ENCODE peak calls at places on chromosome 18, in four cellular contexts. I is left ventricle myocardium inferior; P is tibial artery; O is CD4-positive, alpha-beta T cell. T is an unnamed sample.

GRCh38 chr18:62898359-62898758 is 183.0 kb downstream of the PHLPP1 start:
- DNase-seq in I (no peak), P (no peak), O (no peak), T (no peak)

GRCh38 chr18:56168049-56168781 is 470.2 kb downstream of the TXNL1 start:
- DNase-seq in I (no peak), P (no peak), O (no peak), T (no peak)

GRCh38 chr18:79933765-79934164 is 17.7 kb downstream of the SLC66A2 start:
- DNase-seq in I (no peak), P (peak; percentile 15), O (no peak), T (peak; percentile 36)

GRCh38 chr18:39453356-39453755 is 1887.8 kb upstream of the CELF4 start:
- DNase-seq in I (no peak), P (no peak), O (no peak), T (no peak)

GRCh38 chr18:43125471-43125870 is 10.0 kb upstream of the RIT2 start:
- DNase-seq in I (no peak), P (no peak), O (no peak), T (no peak)

GRCh38 chr18:47953471-47953931 is 23.0 kb upstream of the SMAD2 start:
- DNase-seq in I (no peak), P (peak; percentile 84), O (no peak), T (no peak)

GRCh38 chr18:26545335-26545734 is 3.0 kb downstream of the KCTD1 start:
- DNase-seq in I (no peak), P (no peak), O (no peak), T (no peak)

GRCh38 chr18:28725876-28726275 is 548.9 kb upstream of the CDH2 start:
- DNase-seq in I (no peak), P (no peak), O (no peak), T (no peak)

GRCh38 chr18:4636957-4637356 is 181.8 kb upstream of the DLGAP1 start:
- DNase-seq in I (no peak), P (no peak), O (no peak), T (no peak)

GRCh38 chr18:54607213-54607934 is 16.3 kb downstream of the DYNAP start:
- DNase-seq in I (no peak), P (no peak), O (no peak), T (no peak)

GRCh38 chr18:76446746-76447267 is 48.2 kb downstream of the ZNF516 start:
- DNase-seq in I (no peak), P (no peak), O (no peak), T (no peak)

GRCh38 chr18:41936471-41937134 is 18.4 kb upstream of the PIK3C3 start:
- DNase-seq in I (no peak), P (no peak), O (no peak), T (no peak)

GRCh38 chr18:79964330-79965118 is at the start of gene HSBP1L1:
- DNase-seq in I (peak; percentile 70), P (no peak), O (peak; percentile 60), T (peak; percentile 69)

GRCh38 chr18:32730620-32731021 is 42.2 kb downstream of the KLHL14 start:
- DNase-seq in I (no peak), P (no peak), O (no peak), T (no peak)

GRCh38 chr18:27188309-27188708 is 3.2 kb upstream of the CHST9 start:
- DNase-seq in I (no peak), P (no peak), O (no peak), T (no peak)

GRCh38 chr18:8701546-8702118 is 3.7 kb upstream of the MTCL1 start:
- DNase-seq in I (no peak), P (no peak), O (no peak), T (no peak)

GRCh38 chr18:78242796-78243195 is 736.8 kb upstream of the SALL3 start:
- DNase-seq in I (peak; percentile 49), P (no peak), O (no peak), T (no peak)

GRCh38 chr18:40687401-40687800 is 1267.6 kb upstream of the PIK3C3 start:
- DNase-seq in I (no peak), P (no peak), O (no peak), T (no peak)

GRCh38 chr18:62187543-62188378 is 706 bp downstream of the RELCH start:
- DNase-seq in I (no peak), P (peak; percentile 65), O (peak; percentile 19), T (peak; percentile 71)

GRCh38 chr18:7221424-7222155 is 9.3 kb upstream of the LRRC30 start:
- DNase-seq in I (no peak), P (no peak), O (no peak), T (no peak)

GRCh38 chr18:10424576-10425314 is 29.7 kb upstream of the APCDD1 start:
- DNase-seq in I (peak; percentile 51), P (no peak), O (no peak), T (no peak)

GRCh38 chr18:50299626-50300388 is 12.3 kb upstream of the CXXC1 start:
- DNase-seq in I (no peak), P (no peak), O (no peak), T (no peak)

GRCh38 chr18:23424616-23425015 is 28.5 kb upstream of the RIOK3 start:
- DNase-seq in I (no peak), P (no peak), O (no peak), T (no peak)
- H3K27ac ChIP-seq in I (no peak overlapping the region), P (no peak overlapping the region), O (no peak overlapping the region), T (no peak overlapping the region)

GRCh38 chr18:57794951-57795728 is 8.0 kb downstream of the ATP8B1 start:
- DNase-seq in I (no peak), P (no peak), O (no peak), T (no peak)
- H3K27ac ChIP-seq in I (no peak overlapping the region), P (peak overlapping the region; percentile 86), O (no peak overlapping the region), T (no peak overlapping the region)

DNA sequence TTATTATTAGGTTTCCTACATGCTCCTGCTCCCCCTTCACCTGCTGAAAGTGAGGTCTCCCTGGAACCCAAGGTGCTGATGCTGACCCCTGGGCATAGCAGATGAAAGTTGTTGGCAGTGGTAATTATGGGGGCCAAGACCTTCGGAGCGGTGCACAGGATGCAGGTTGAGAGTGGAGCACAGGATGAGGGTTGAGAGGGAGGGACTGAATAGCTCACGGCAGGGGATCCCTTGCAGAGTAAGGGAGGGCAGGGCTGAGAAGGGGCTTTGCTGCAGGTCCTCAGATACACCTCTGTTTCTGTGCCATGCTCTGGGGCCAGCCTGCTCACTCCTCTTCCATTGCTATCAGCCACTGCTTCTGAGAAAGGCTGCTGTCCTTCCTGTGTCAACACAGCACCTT is 163.3 kb downstream of the FHOD3 start:
- DNase-seq in I (no peak), P (no peak), O (no peak), T (no peak)
- H3K27ac ChIP-seq in I (peak overlapping the region; percentile 89), P (peak overlapping the region; percentile 50), O (no peak overlapping the region), T (no peak overlapping the region)

GRCh38 chr18:59501876-59502221 is 142.8 kb upstream of the LMAN1 start:
- DNase-seq in I (no peak), P (no peak), O (no peak), T (no peak)
- H3K27ac ChIP-seq in I (peak overlapping the region; percentile 87), P (no peak overlapping the region), O (no peak overlapping the region), T (no peak overlapping the region)

GRCh38 chr18:13186687-13187086 is 31.9 kb upstream of the LDLRAD4 start:
- DNase-seq in I (no peak), P (no peak), O (no peak), T (no peak)
- H3K27ac ChIP-seq in I (peak overlapping the region; percentile 50), P (no peak overlapping the region), O (no peak overlapping the region), T (no peak overlapping the region)

GRCh38 chr18:75205760-75206109 is 3.2 kb downstream of the PTGR3 start:
- DNase-seq in I (no peak), P (no peak), O (no peak), T (no peak)

GRCh38 chr18:75203456-75204261 is 5.3 kb downstream of the PTGR3 start:
- DNase-seq in I (no peak), P (no peak), O (no peak), T (no peak)

GRCh38 chr18:75202976-75203375 is 6.0 kb downstream of the PTGR3 start:
- DNase-seq in I (no peak), P (no peak), O (no peak), T (no peak)

GRCh38 chr18:75204978-75205759 is 3.8 kb downstream of the PTGR3 start:
- DNase-seq in I (no peak), P (no peak), O (no peak), T (no peak)

DNA sequence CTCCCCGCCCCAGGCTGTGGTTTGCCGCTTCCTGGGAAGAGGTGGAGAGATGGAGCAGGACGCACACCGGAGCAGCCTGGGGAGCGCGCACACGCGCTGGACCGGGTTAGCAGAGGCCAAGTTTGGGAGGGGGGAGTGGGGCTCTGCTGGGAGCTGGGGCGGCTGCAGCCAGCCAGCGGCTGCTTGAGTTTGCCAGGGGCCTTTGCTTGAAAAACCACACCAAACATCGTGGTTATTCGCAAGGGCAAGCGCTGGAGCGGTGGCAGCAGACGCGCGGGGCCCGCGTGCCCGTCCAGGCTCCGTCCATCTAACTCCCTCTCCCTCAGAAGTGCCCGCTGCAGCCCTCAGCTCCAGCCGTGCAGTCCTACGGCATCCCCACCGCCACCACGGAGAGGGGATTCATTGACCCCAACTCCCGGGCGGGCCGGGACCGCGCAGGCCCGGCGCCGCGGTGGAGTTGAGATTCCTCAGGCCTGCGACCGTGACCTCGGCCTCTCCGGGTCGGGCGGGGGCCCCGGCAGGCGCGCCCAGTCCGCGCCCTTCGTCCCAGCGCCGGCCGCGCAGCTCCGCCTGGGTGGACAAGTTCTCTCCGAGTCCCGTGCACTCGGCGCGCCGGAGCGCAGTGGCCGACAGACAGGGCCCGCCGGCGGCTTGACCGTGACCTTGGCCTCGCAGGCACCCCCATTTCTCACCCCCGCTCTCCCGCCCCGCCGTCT is 4.5 kb downstream of the PTGR3 start:
- DNase-seq in I (peak; percentile 50), P (no peak), O (no peak), T (no peak)
- H3K27ac ChIP-seq in I (peak overlapping the region; percentile 99), P (no peak overlapping the region), O (no peak overlapping the region), T (no peak overlapping the region)

DNA sequence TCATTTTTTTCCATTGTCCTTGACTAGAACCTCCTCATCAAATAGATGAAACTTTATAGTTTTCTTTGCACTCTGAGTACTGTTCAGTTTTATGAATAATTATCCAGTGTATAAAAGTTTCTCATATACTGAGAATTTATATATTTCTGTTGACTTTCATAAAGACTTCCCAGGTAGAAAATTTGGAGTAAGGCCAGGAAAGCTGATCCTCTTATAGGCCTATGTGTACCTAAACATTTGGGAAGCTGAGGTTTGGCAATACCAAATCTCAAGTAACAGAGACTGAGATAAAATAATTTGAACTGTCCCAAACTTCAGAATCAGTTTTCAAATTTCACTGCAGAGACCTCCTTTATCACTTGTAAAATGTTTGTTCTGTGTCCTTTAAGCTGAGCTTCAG is 43.4 kb downstream of the CCDC102B start:
- DNase-seq in I (no peak), P (no peak), O (no peak), T (no peak)
- H3K27ac ChIP-seq in I (peak overlapping the region; percentile 28), P (no peak overlapping the region), O (no peak overlapping the region), T (no peak overlapping the region)

GRCh38 chr18:49225160-49225559 is 235.3 kb downstream of the DYM start:
- DNase-seq in I (no peak), P (no peak), O (no peak), T (no peak)

GRCh38 chr18:49230331-49230730 is 230.1 kb downstream of the DYM start:
- DNase-seq in I (no peak), P (no peak), O (no peak), T (no peak)

GRCh38 chr18:49226935-49227334 is 233.5 kb downstream of the DYM start:
- DNase-seq in I (no peak), P (no peak), O (no peak), T (no peak)

GRCh38 chr18:49228182-49228581 is 232.3 kb downstream of the DYM start:
- DNase-seq in I (no peak), P (no peak), O (no peak), T (no peak)

GRCh38 chr18:49227456-49227855 is 233.0 kb downstream of the DYM start:
- DNase-seq in I (no peak), P (no peak), O (no peak), T (no peak)
- H3K27ac ChIP-seq in I (no peak overlapping the region), P (no peak overlapping the region), O (no peak overlapping the region), T (no peak overlapping the region)

T was measured in coronary artery.